ENCODE peak calls at places on chromosomes 13 and 19, in five cellular contexts. Y is MCF 10A; L is activated gamma-delta T cell treated with anti-CD3 and anti-CD28 coated beads, Interleukin-2, amount 50 U/mL, for 16 hours; A is adrenal gland; O is NCI-H2029. E is an unnamed sample.

GRCh38 chr13:98141938-98142426 is 912 bp upstream of the FARP1 start:
- DNase-seq in Y (no peak), A (peak), L (no peak), O (no peak), E (no peak)

GRCh38 chr19:6464070-6464873 is at the start of gene CRB3:
- DNase-seq in L (no peak), O (peak), A (no peak), Y (peak), E (no peak)

GRCh38 chr19:49887653-49888477 is 8.8 kb downstream of the IL4I1 start:
- DNase-seq in A (peak), O (peak), L (no peak), Y (no peak), E (peak)

GRCh38 chr19:934865-935422 is 9.1 kb downstream of the ARID3A start:
- DNase-seq in A (peak), L (no peak), Y (peak), O (peak), E (no peak)

GRCh38 chr13:34151885-34152284 is 333.9 kb downstream of the RFC3 start:
- DNase-seq in Y (no peak), O (no peak), L (no peak), A (no peak), E (no peak)

GRCh38 chr19:40700083-40700482 is 9.6 kb upstream of the NUMBL start:
- DNase-seq in O (no peak), A (no peak), Y (no peak), L (no peak), E (no peak)

GRCh38 chr13:55439450-55439849 is 1701.3 kb upstream of the PRR20A start:
- DNase-seq in L (no peak), A (no peak), O (no peak), Y (no peak), E (no peak)

GRCh38 chr13:112854321-112854720 is 114.7 kb upstream of the MCF2L start:
- DNase-seq in O (no peak), Y (no peak), L (no peak), A (no peak), E (no peak)

GRCh38 chr13:21625366-21625765 is 21.4 kb upstream of the MICU2 start:
- DNase-seq in Y (peak), O (peak), L (no peak), A (peak), E (no peak)

GRCh38 chr13:87661471-87661870 is 9.7 kb upstream of the SLITRK5 start:
- DNase-seq in A (no peak), O (no peak), Y (peak), L (no peak), E (no peak)

GRCh38 chr13:113651511-113652403 is 6.2 kb downstream of the ATP4B start:
- DNase-seq in Y (no peak), L (no peak), A (peak), O (no peak), E (no peak)

GRCh38 chr13:34941835-34942731 is at the start of gene NBEA:
- DNase-seq in Y (peak), L (peak), A (peak), O (peak), E (peak)

GRCh38 chr19:44657211-44657921 is 13.7 kb downstream of the PVR start:
- DNase-seq in Y (peak), O (peak), L (peak), A (peak), E (no peak)

GRCh38 chr19:30029721-30030510 is 87.9 kb downstream of the URI1 start:
- DNase-seq in Y (peak), A (no peak), O (no peak), L (no peak), E (no peak)